ENCODE peak calls at places on chromosomes 4 and X, in four cellular contexts. One of them, this sample, is unnamed.

GRCh38 chr4:168979338-168979737 is 30.7 kb downstream of the CBR4 start:
- DNase-seq in A549: no peak
- DNase-seq in HepG2: peak; percentile 43
- DNase-seq in K562: no peak
- DNase-seq in this sample: no peak

GRCh38 chr4:183300660-183301059 is 19.4 kb downstream of the CLDN22 start:
- DNase-seq in A549: no peak
- DNase-seq in HepG2: no peak
- DNase-seq in K562: no peak
- DNase-seq in this sample: no peak

GRCh38 chr4:55615008-55615407 is 21.1 kb downstream of the NMU start:
- DNase-seq in A549: no peak
- DNase-seq in HepG2: no peak
- DNase-seq in K562: peak; percentile 62
- DNase-seq in this sample: no peak

GRCh38 chrX:72666451-72666850 is 47.7 kb downstream of the PHKA1 start:
- DNase-seq in A549: no peak
- DNase-seq in HepG2: no peak
- DNase-seq in K562: no peak
- DNase-seq in this sample: no peak

GRCh38 chrX:21912989-21913388 is 27.5 kb upstream of the SMS start:
- DNase-seq in A549: no peak
- DNase-seq in HepG2: no peak
- DNase-seq in K562: no peak
- DNase-seq in this sample: no peak

GRCh38 chr4:32624943-32625603 is 1904.9 kb downstream of the PCDH7 start:
- DNase-seq in A549: no peak
- DNase-seq in HepG2: no peak
- DNase-seq in K562: no peak
- DNase-seq in this sample: no peak

GRCh38 chrX:79592259-79592658 is 225.1 kb upstream of the ITM2A start:
- DNase-seq in A549: no peak
- DNase-seq in HepG2: no peak
- DNase-seq in K562: no peak
- DNase-seq in this sample: no peak

GRCh38 chr4:41359069-41359769 is 102.5 kb downstream of the UCHL1 start:
- DNase-seq in A549: peak; percentile 72
- DNase-seq in HepG2: no peak
- DNase-seq in K562: no peak
- DNase-seq in this sample: peak; percentile 60

GRCh38 chr4:11079171-11079570 is 349.5 kb downstream of the HS3ST1 start:
- DNase-seq in A549: no peak
- DNase-seq in HepG2: no peak
- DNase-seq in K562: no peak
- DNase-seq in this sample: no peak

GRCh38 chr4:159027535-159027934 is 75.3 kb upstream of the RAPGEF2 start:
- DNase-seq in A549: no peak
- DNase-seq in HepG2: no peak
- DNase-seq in K562: no peak
- DNase-seq in this sample: no peak

GRCh38 chr4:139921551-139922184 is 232.3 kb downstream of the MAML3 start:
- DNase-seq in A549: no peak
- DNase-seq in HepG2: peak; percentile 48
- DNase-seq in K562: no peak
- DNase-seq in this sample: no peak

GRCh38 chr4:7656244-7656800 is 221.6 kb upstream of the PSAPL1 start:
- DNase-seq in A549: no peak
- DNase-seq in HepG2: no peak
- DNase-seq in K562: no peak
- DNase-seq in this sample: no peak

DNA sequence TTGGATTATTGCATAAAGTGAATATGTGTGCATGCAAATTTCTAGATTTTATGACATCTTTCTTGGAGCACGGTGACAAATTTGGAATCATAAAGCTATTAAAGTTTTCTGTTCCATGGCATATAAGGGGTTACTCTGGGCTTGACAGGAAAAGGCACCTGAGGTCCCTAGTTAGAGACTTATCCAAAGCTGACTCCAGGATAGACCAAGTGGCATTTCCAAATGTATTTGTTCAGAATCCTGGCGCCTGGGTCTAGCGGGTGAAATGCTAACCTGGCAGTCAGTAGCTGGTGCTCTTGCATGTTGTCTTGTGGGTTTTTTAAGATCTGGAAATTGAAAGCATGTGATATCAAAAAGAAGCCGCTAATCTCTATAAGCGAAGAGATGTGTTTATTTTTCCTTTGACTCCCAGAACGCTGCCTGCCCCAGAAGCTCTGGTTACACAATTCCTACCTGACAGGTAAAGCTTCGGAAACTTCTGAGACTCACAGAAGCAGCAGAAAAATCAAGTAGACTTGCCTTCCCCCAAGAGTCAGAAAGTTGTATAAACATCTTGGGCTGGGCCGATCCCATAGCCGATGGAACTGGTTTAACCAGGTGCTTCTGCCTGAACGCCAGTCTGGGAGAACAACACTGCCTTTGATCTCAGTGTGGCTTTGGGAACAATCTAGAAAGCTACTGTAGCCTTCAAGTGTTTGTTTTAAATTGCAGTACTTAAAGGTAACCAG is 12.9 kb upstream of the ZCCHC4 start:
- DNase-seq in A549: no peak
- DNase-seq in HepG2: peak; percentile 43
- DNase-seq in K562: no peak
- DNase-seq in this sample: no peak
- TF ChIP-seq HMGXB4 in A549: no peak
- TF ChIP-seq HMGXB4 in HepG2: no peak
- TF ChIP-seq HMGXB4 in K562: no peak
- TF ChIP-seq HMGXB4 in this sample: no peak

DNA sequence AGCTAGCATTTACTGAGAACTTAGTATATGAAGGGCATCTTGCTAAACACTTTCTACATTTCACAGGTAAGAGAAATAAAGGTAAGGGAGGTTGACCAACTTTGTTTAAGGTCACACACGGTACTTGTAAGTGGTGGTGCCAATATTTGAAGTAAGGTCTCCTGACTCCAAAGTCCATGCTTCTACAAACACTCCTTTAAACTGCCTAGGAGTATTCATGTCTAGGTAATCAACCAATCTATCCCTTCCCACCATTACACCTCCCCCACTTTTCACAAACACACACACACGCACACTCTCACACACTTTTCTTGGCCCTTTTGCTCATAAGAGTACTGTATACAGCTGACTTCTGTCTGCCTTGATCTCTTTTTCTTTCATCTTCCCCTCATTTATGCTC is 7.1 kb downstream of the BEX1 start:
- DNase-seq in A549: no peak
- DNase-seq in HepG2: peak; percentile 71
- DNase-seq in K562: no peak
- DNase-seq in this sample: no peak
- TF ChIP-seq HMGXB4 in A549: no peak
- TF ChIP-seq HMGXB4 in HepG2: no peak
- TF ChIP-seq HMGXB4 in K562: no peak
- TF ChIP-seq HMGXB4 in this sample: no peak

GRCh38 chr4:60744767-60745166 is 455.4 kb upstream of the ADGRL3 start:
- DNase-seq in A549: no peak
- DNase-seq in HepG2: no peak
- DNase-seq in K562: no peak
- DNase-seq in this sample: peak; percentile 19
- TF ChIP-seq HMGXB4 in A549: no peak
- TF ChIP-seq HMGXB4 in HepG2: no peak
- TF ChIP-seq HMGXB4 in K562: no peak
- TF ChIP-seq HMGXB4 in this sample: no peak

GRCh38 chr4:13783800-13784411 is 156.4 kb upstream of the BOD1L1 start:
- DNase-seq in A549: no peak
- DNase-seq in HepG2: peak; percentile 57
- DNase-seq in K562: no peak
- DNase-seq in this sample: no peak
- TF ChIP-seq HMGXB4 in A549: no peak
- TF ChIP-seq HMGXB4 in HepG2: no peak
- TF ChIP-seq HMGXB4 in K562: no peak
- TF ChIP-seq HMGXB4 in this sample: no peak

DNA sequence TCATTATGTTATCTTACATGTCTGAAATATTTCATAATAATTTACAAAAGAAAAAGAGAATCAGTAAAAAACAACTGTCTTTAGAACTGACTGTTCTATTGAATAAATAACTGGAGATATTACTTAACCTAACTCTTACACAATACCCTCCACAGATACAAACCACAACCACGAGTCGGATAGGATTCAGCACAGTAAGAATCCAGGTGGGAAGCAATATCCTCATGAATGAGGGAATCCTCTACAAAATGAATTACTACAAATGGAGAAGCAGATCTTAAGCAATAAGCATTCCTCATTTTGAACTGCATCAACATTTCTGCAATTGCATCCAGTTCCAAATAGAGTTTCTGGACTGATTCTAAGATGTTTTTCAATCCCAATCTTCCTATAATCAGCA is 227.1 kb downstream of the SH2D1A start:
- DNase-seq in A549: no peak
- DNase-seq in HepG2: no peak
- DNase-seq in K562: no peak
- DNase-seq in this sample: no peak
- TF ChIP-seq HMGXB4 in A549: no peak
- TF ChIP-seq HMGXB4 in HepG2: no peak
- TF ChIP-seq HMGXB4 in K562: no peak
- TF ChIP-seq HMGXB4 in this sample: no peak

GRCh38 chr4:78079701-78080430 is 22.7 kb downstream of the FRAS1 start:
- DNase-seq in A549: no peak
- DNase-seq in HepG2: no peak
- DNase-seq in K562: no peak
- DNase-seq in this sample: no peak
- TF ChIP-seq HMGXB4 in A549: no peak
- TF ChIP-seq HMGXB4 in HepG2: no peak
- TF ChIP-seq HMGXB4 in K562: no peak
- TF ChIP-seq HMGXB4 in this sample: no peak

DNA sequence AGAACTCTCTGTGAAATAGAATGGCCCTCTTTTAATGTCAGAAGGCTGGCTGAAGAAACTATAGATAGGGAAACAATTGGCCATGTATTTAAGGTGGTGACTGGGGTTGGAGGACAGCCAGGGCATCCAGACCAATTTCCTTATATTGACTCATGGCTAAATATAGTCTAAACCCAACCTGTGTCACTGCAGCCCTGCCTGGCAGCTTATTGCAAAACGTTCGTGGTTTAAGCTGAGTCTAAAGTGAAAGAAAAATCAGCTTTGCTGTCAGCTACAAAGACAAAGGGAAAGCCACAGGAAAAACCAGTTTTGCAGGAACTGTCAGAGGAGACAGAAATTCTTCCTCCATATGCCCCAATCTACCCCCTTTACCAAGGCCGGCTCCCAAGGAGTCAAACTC is 902.8 kb upstream of the NDST4 start:
- DNase-seq in A549: no peak
- DNase-seq in HepG2: no peak
- DNase-seq in K562: no peak
- DNase-seq in this sample: no peak
- TF ChIP-seq HMGXB4 in A549: no peak
- TF ChIP-seq HMGXB4 in HepG2: no peak
- TF ChIP-seq HMGXB4 in K562: no peak
- TF ChIP-seq HMGXB4 in this sample: no peak

DNA sequence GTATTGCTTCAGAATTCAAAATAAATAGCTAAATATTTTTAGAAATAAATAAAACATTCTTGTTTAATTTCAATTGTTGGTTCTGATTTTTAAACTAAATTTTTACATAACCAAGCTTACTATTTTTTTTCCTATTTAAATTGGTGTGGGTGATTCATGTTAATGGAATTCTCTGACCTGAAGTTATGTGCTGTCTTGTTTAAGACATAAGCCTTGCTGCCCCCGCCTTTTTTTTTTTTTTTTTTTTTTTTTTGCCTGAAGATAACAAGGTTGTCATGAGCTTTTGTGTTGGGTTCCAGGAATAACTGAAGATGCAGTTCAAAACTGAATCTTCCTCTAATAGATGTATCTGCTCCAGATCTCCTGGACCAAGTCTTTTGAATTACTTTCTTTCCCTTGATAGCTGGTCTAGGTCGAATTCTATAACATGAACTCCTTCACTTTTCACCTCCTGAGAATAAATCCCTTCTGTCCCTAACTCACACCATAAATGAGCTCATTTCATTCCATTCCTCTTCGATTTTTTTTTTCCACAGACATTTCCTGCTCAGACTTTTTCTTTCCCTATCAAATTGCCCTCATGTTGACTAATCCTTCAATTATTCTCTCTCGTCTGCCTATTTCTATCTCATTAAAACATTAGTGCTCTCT is 261.5 kb upstream of the FTHL17 start:
- DNase-seq in A549: no peak
- DNase-seq in HepG2: no peak
- DNase-seq in K562: peak; percentile 12
- DNase-seq in this sample: no peak
- TF ChIP-seq HMGXB4 in A549: no peak
- TF ChIP-seq HMGXB4 in HepG2: no peak
- TF ChIP-seq HMGXB4 in K562: no peak
- TF ChIP-seq HMGXB4 in this sample: no peak

DNA sequence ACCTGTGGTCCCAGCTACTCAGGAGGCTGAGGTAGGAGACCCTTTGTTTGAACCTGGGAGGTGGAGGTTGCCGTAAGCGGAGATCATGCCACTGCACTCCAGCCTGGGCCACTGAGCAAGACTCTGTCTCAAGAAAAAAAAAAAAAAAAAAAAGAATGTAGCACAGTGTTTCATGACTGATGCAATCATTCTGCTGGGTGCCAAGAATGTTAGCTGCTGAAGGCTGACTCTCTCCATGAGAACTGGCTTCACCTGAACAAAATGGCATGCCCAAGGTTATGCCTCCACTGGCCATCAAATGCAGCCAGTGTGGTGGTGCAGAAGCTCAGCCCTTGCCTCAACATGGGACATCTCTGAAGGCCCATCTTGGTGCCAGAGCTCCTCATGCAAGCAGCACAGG is 412.1 kb downstream of the ADAM29 start:
- DNase-seq in A549: no peak
- DNase-seq in HepG2: no peak
- DNase-seq in K562: no peak
- DNase-seq in this sample: no peak
- TF ChIP-seq HMGXB4 in A549: no peak
- TF ChIP-seq HMGXB4 in HepG2: no peak
- TF ChIP-seq HMGXB4 in K562: no peak
- TF ChIP-seq HMGXB4 in this sample: no peak

DNA sequence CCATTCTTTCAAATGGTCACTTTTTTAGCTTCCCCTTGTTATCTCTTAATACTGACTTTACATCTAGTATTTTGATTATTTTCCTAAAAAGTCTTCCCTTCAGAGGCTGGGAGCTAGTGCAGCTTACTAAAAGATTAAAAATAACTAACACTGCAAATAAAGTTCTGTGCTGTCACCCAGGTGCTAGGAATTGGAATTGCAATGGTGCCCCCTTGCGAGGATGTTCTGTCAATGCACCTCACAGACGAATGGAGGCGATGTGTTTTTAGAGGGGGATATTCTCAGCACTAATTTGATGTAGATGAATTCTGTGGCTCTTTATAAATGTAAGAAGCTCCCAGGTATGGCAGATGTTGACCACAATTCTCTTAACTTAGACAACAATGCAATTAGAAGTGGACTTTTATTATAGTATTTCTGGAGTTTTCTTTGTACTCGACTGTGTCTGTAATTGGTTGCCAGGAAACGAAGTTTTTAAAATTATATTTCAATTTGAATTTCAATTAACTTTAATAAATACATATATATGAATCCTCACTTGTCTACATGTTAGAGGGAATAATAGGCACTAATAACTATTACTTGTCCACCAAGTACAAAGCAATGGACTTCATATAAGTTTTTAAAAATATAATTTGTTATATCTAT is 22.0 kb upstream of the SMIM31 start:
- DNase-seq in A549: peak; percentile 25
- DNase-seq in HepG2: peak; percentile 20
- DNase-seq in K562: peak; percentile 57
- DNase-seq in this sample: peak; percentile 65
- TF ChIP-seq HMGXB4 in A549: no peak
- TF ChIP-seq HMGXB4 in HepG2: no peak
- TF ChIP-seq HMGXB4 in K562: no peak
- TF ChIP-seq HMGXB4 in this sample: no peak

This sample was measured in WTC11.